ENCODE peak calls at places on chromosomes 6 and 20, in five cellular contexts. One of them, this sample, is unnamed.
A peak's percentile ranks its signal among the peaks of the same experiment; 100 is the strongest.

GRCh38 chr20:62269378-62269777 is 31.1 kb downstream of the OSBPL2 start:
- DNase-seq in A549: no peak
- DNase-seq in H1: no peak
- DNase-seq in HepG2: no peak
- DNase-seq in K562: no peak
- DNase-seq in this sample: no peak

GRCh38 chr20:57298457-57298856 is 31.1 kb upstream of the SPO11 start:
- DNase-seq in A549: no peak
- DNase-seq in H1: no peak
- DNase-seq in HepG2: no peak
- DNase-seq in K562: no peak
- DNase-seq in this sample: no peak

GRCh38 chr6:38095054-38095453 is 275.5 kb downstream of the ZFAND3 start:
- DNase-seq in A549: no peak
- DNase-seq in H1: no peak
- DNase-seq in K562: no peak
- DNase-seq in HepG2: peak; percentile 26
- DNase-seq in this sample: no peak

GRCh38 chr20:34111057-34111711 is 859 bp downstream of the EIF2S2 start:
- DNase-seq in A549: peak; percentile 30
- DNase-seq in HepG2: no peak
- DNase-seq in H1: no peak
- DNase-seq in K562: no peak
- DNase-seq in this sample: no peak

GRCh38 chr6:42315991-42316378 is 98.3 kb upstream of the MRPS10 start:
- DNase-seq in H1: peak; percentile 34
- DNase-seq in K562: peak; percentile 33
- DNase-seq in HepG2: peak; percentile 48
- DNase-seq in A549: peak; percentile 84
- DNase-seq in this sample: no peak

GRCh38 chr6:129490551-129491245 is 219.3 kb downstream of the ARHGAP18 start:
- DNase-seq in H1: no peak
- DNase-seq in K562: peak; percentile 70
- DNase-seq in A549: peak; percentile 78
- DNase-seq in HepG2: peak; percentile 43
- DNase-seq in this sample: peak; percentile 68

GRCh38 chr6:124535746-124536145 is 426.5 kb upstream of the RNF217 start:
- DNase-seq in HepG2: no peak
- DNase-seq in A549: peak; percentile 24
- DNase-seq in H1: no peak
- DNase-seq in K562: no peak
- DNase-seq in this sample: no peak

GRCh38 chr20:51366155-51366886 is 176.2 kb downstream of the NFATC2 start:
- DNase-seq in K562: peak; percentile 38
- DNase-seq in HepG2: no peak
- DNase-seq in A549: peak; percentile 90
- DNase-seq in H1: no peak
- DNase-seq in this sample: no peak

GRCh38 chr20:48773837-48774418 is 53.9 kb downstream of the PREX1 start:
- DNase-seq in H1: no peak
- DNase-seq in HepG2: no peak
- DNase-seq in K562: no peak
- DNase-seq in A549: no peak
- DNase-seq in this sample: no peak

GRCh38 chr20:36542019-36542488 is 735 bp downstream of the MYL9 start:
- DNase-seq in H1: no peak
- DNase-seq in A549: peak; percentile 39
- DNase-seq in HepG2: peak; percentile 46
- DNase-seq in K562: peak; percentile 66
- DNase-seq in this sample: no peak

GRCh38 chr20:17624551-17625245 is 54.8 kb downstream of the DSTN start:
- DNase-seq in HepG2: no peak
- DNase-seq in K562: no peak
- DNase-seq in H1: no peak
- DNase-seq in A549: no peak
- DNase-seq in this sample: no peak

GRCh38 chr20:63700199-63701050 is 4.0 kb downstream of the TNFRSF6B start:
- DNase-seq in A549: no peak
- DNase-seq in HepG2: no peak
- DNase-seq in H1: no peak
- DNase-seq in K562: peak; percentile 20
- DNase-seq in this sample: no peak

GRCh38 chr6:110328231-110328630 is 29.9 kb downstream of the METTL24 start:
- DNase-seq in K562: no peak
- DNase-seq in HepG2: no peak
- DNase-seq in H1: no peak
- DNase-seq in A549: no peak
- DNase-seq in this sample: no peak

GRCh38 chr6:29743568-29743967 is 20.3 kb downstream of the HLA-F start:
- DNase-seq in A549: no peak
- DNase-seq in H1: no peak
- DNase-seq in K562: no peak
- DNase-seq in HepG2: no peak
- DNase-seq in this sample: no peak

GRCh38 chr6:122789862-122790739 is 1.0 kb downstream of the SMPDL3A start:
- DNase-seq in K562: peak; percentile 46
- DNase-seq in H1: no peak
- DNase-seq in A549: no peak
- DNase-seq in HepG2: no peak
- DNase-seq in this sample: no peak

DNA sequence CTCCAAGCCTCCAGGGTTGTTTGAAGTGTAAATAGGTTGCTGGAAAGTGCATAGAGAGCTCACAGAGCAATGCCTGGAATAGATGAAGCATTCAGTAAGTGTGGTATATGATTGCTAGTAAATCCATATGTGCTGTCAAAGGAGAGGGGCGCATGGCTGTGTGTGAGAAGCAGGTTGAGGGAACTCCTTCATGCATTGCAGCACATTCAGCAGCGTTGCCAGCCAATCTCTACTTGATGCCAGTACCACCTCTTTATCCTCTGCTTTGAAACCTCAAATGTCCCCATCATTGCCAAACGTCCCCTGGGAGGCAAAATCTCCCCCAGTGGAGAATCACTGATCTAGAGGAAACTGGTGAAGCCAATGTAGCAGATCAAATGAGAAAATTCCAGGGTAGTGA is 82.7 kb upstream of the RALGAPA2 start:
- DNase-seq in K562: no peak
- DNase-seq in HepG2: no peak
- DNase-seq in A549: no peak
- DNase-seq in H1: no peak
- DNase-seq in this sample: no peak
- TF ChIP-seq KDM1A in K562: no peak
- TF ChIP-seq KDM1A in HepG2: no peak
- TF ChIP-seq KDM1A in A549: no peak
- TF ChIP-seq KDM1A in H1: no peak
- TF ChIP-seq KDM1A in this sample: no peak

GRCh38 chr6:44474643-44475042 is 87.1 kb downstream of the CDC5L start:
- DNase-seq in HepG2: no peak
- DNase-seq in H1: no peak
- DNase-seq in K562: no peak
- DNase-seq in A549: no peak
- DNase-seq in this sample: no peak
- TF ChIP-seq KDM1A in HepG2: no peak
- TF ChIP-seq KDM1A in H1: no peak
- TF ChIP-seq KDM1A in K562: no peak
- TF ChIP-seq KDM1A in A549: no peak
- TF ChIP-seq KDM1A in this sample: no peak

GRCh38 chr20:44735816-44736169 is 9.9 kb upstream of the KCNK15 start:
- DNase-seq in H1: no peak
- DNase-seq in HepG2: no peak
- DNase-seq in A549: no peak
- DNase-seq in K562: no peak
- DNase-seq in this sample: no peak

GRCh38 chr20:44737116-44737515 is 8.5 kb upstream of the KCNK15 start:
- DNase-seq in K562: no peak
- DNase-seq in H1: no peak
- DNase-seq in HepG2: no peak
- DNase-seq in A549: no peak
- DNase-seq in this sample: no peak

GRCh38 chr20:44738779-44739477 is 6.7 kb upstream of the KCNK15 start:
- DNase-seq in A549: peak; percentile 94
- DNase-seq in H1: no peak
- DNase-seq in K562: peak; percentile 88
- DNase-seq in HepG2: peak; percentile 89
- DNase-seq in this sample: peak; percentile 63

GRCh38 chr20:44734938-44735337 is 10.7 kb upstream of the KCNK15 start:
- DNase-seq in H1: no peak
- DNase-seq in A549: peak; percentile 81
- DNase-seq in HepG2: no peak
- DNase-seq in K562: no peak
- DNase-seq in this sample: no peak

DNA sequence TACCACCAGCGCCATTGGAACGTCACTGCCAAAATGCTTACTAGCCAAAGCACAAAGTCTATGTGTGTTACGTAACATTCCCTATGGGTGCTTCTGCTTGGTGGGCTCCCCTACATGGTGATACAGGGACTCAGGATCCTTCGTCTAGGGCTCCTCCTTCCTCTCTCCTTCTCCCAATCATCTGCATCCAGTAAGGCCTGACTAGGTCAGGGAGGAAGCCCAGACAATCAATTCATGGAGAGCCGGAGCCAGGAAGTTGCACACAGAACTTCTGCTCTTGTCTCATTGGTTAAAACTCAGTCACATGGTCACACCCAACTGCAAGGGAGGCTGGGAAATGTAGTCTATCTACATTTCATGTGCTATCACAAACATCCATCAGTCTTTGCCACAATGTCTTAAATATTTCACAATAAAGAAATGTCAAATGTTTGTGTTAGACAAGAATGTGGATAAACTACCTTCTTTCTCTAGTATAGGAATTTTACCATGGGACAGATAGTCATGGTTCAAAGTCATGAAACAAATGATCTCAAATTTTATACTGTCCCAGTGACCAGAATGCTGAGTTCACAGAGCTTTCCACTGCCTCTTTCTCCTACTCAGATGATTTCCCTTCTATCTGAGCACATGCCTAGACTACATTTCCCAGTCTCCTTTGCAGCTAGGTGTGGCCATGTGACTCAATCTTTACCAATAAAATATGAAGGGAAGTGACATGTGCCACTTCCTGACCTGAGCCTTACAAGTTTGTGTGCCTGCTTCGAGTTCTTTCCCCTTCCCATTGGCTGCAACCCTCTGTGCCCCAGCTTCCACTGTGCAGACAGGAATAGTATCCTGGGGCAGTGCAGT is 9.3 kb upstream of the KCNK15 start:
- DNase-seq in K562: peak; percentile 74
- DNase-seq in H1: peak; percentile 77
- DNase-seq in HepG2: peak; percentile 96
- DNase-seq in A549: peak; percentile 97
- DNase-seq in this sample: no peak
- TF ChIP-seq KDM1A in K562: no peak
- TF ChIP-seq KDM1A in H1: no peak
- TF ChIP-seq KDM1A in HepG2: peak; percentile 33
- TF ChIP-seq KDM1A in A549: no peak
- TF ChIP-seq KDM1A in this sample: no peak

GRCh38 chr20:1150218-1150617 is 31.8 kb downstream of the PSMF1 start:
- DNase-seq in K562: no peak
- DNase-seq in H1: no peak
- DNase-seq in HepG2: peak; percentile 69
- DNase-seq in A549: peak; percentile 52
- DNase-seq in this sample: no peak
- TF ChIP-seq KDM1A in K562: no peak
- TF ChIP-seq KDM1A in H1: no peak
- TF ChIP-seq KDM1A in HepG2: no peak
- TF ChIP-seq KDM1A in A549: no peak
- TF ChIP-seq KDM1A in this sample: no peak

GRCh38 chr6:157555795-157556645 is 175.0 kb downstream of the ZDHHC14 start:
- DNase-seq in H1: no peak
- DNase-seq in K562: no peak
- DNase-seq in HepG2: no peak
- DNase-seq in A549: no peak
- DNase-seq in this sample: no peak

GRCh38 chr6:157557541-157557940 is 176.6 kb downstream of the ZDHHC14 start:
- DNase-seq in A549: no peak
- DNase-seq in HepG2: no peak
- DNase-seq in K562: no peak
- DNase-seq in H1: no peak
- DNase-seq in this sample: peak; percentile 91

GRCh38 chr6:157558049-157558448 is 177.1 kb downstream of the ZDHHC14 start:
- DNase-seq in H1: no peak
- DNase-seq in K562: no peak
- DNase-seq in HepG2: no peak
- DNase-seq in A549: no peak
- DNase-seq in this sample: no peak

GRCh38 chr6:157558487-157559200 is 177.7 kb downstream of the ZDHHC14 start:
- DNase-seq in A549: no peak
- DNase-seq in HepG2: no peak
- DNase-seq in K562: no peak
- DNase-seq in H1: no peak
- DNase-seq in this sample: no peak

GRCh38 chr6:157556671-157557430 is 175.9 kb downstream of the ZDHHC14 start:
- DNase-seq in H1: no peak
- DNase-seq in K562: no peak
- DNase-seq in HepG2: no peak
- DNase-seq in A549: no peak
- DNase-seq in this sample: no peak
- TF ChIP-seq KDM1A in H1: no peak
- TF ChIP-seq KDM1A in K562: no peak
- TF ChIP-seq KDM1A in HepG2: no peak
- TF ChIP-seq KDM1A in A549: no peak
- TF ChIP-seq KDM1A in this sample: no peak

GRCh38 chr6:149014631-149015171 is 267.9 kb downstream of the UST start:
- DNase-seq in H1: peak; percentile 80
- DNase-seq in K562: no peak
- DNase-seq in A549: no peak
- DNase-seq in HepG2: no peak
- DNase-seq in this sample: no peak

GRCh38 chr6:149015224-149015876 is 268.5 kb downstream of the UST start:
- DNase-seq in A549: no peak
- DNase-seq in HepG2: no peak
- DNase-seq in H1: no peak
- DNase-seq in K562: no peak
- DNase-seq in this sample: no peak

GRCh38 chr6:149013932-149014331 is 267.1 kb downstream of the UST start:
- DNase-seq in K562: no peak
- DNase-seq in H1: no peak
- DNase-seq in HepG2: no peak
- DNase-seq in A549: no peak
- DNase-seq in this sample: no peak

GRCh38 chr6:149016716-149017115 is 269.9 kb downstream of the UST start:
- DNase-seq in A549: no peak
- DNase-seq in HepG2: no peak
- DNase-seq in K562: no peak
- DNase-seq in H1: no peak
- DNase-seq in this sample: no peak

DNA sequence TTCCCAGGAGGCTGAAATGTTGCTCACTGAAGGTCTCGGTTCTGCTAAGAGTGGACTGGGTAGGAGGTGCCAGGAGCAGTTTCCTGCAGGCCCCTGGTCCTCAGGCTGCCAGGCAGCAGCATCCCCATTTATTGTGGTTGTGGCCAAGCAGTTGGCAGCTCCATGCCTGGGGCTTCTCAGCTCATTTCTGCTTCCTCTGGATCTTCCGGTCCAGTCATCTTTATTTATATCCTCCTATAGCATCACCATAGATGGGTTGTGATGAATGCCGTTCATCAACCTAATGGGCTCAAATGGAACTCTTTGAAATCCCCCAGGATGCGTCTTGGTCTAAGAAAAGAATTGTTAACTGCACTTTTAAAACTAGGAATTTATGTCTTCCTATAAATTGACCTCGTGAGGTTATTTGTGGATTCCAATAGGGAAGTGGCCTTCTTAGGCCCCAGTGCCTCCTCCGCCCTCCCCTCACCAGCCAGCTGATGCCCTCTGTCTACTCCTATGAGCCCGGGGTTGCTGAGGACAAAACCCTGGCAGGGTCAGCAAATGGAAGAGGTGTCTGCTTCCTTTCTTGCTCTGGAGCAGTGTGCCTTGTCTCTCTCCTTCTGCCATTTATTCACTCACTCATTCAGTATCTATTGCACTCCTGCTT is 269.2 kb downstream of the UST start:
- DNase-seq in HepG2: no peak
- DNase-seq in K562: no peak
- DNase-seq in A549: no peak
- DNase-seq in H1: no peak
- DNase-seq in this sample: no peak
- TF ChIP-seq KDM1A in HepG2: no peak
- TF ChIP-seq KDM1A in K562: no peak
- TF ChIP-seq KDM1A in A549: no peak
- TF ChIP-seq KDM1A in H1: no peak
- TF ChIP-seq KDM1A in this sample: no peak

This sample was measured in GM12878.